ENCODE peak calls at places on chromosome 2, in nine cellular contexts. One of them, this sample, is unnamed.

GRCh38 chr2:135984199-135985017 is 1.0 kb downstream of the DARS1 start:
- DNase-seq in tibial artery: no peak
- DNase-seq in sigmoid colon: no peak
- DNase-seq in colonic mucosa: no peak
- DNase-seq in upper lobe of right lung: no peak
- DNase-seq in A549: no peak
- DNase-seq in choroid plexus epithelial cell: no peak
- DNase-seq in fibroblast of pulmonary artery: no peak
- DNase-seq in psoas muscle: no peak
- DNase-seq in this sample: no peak

GRCh38 chr2:43534569-43534968 is 61.3 kb downstream of the THADA start:
- DNase-seq in tibial artery: no peak
- DNase-seq in sigmoid colon: no peak
- DNase-seq in colonic mucosa: no peak
- DNase-seq in upper lobe of right lung: no peak
- DNase-seq in A549: no peak
- DNase-seq in choroid plexus epithelial cell: no peak
- DNase-seq in fibroblast of pulmonary artery: no peak
- DNase-seq in psoas muscle: no peak
- DNase-seq in this sample: no peak

GRCh38 chr2:18829331-18829902 is 240.0 kb upstream of the NT5C1B start:
- DNase-seq in tibial artery: no peak
- DNase-seq in sigmoid colon: no peak
- DNase-seq in colonic mucosa: no peak
- DNase-seq in upper lobe of right lung: no peak
- DNase-seq in A549: no peak
- DNase-seq in choroid plexus epithelial cell: peak
- DNase-seq in fibroblast of pulmonary artery: peak
- DNase-seq in psoas muscle: no peak
- DNase-seq in this sample: no peak

GRCh38 chr2:120134263-120134662 is 88.9 kb downstream of the TMEM185B start:
- DNase-seq in tibial artery: no peak
- DNase-seq in sigmoid colon: no peak
- DNase-seq in colonic mucosa: no peak
- DNase-seq in upper lobe of right lung: no peak
- DNase-seq in A549: peak
- DNase-seq in choroid plexus epithelial cell: peak
- DNase-seq in fibroblast of pulmonary artery: peak
- DNase-seq in psoas muscle: no peak
- DNase-seq in this sample: peak

GRCh38 chr2:64653174-64654062 is at the start of gene SERTAD2:
- DNase-seq in tibial artery: peak
- DNase-seq in sigmoid colon: peak
- DNase-seq in colonic mucosa: peak
- DNase-seq in upper lobe of right lung: peak
- DNase-seq in A549: peak
- DNase-seq in choroid plexus epithelial cell: peak
- DNase-seq in fibroblast of pulmonary artery: peak
- DNase-seq in psoas muscle: peak
- DNase-seq in this sample: peak

GRCh38 chr2:157822993-157823392 is 53.1 kb downstream of the ACVR1 start:
- DNase-seq in tibial artery: no peak
- DNase-seq in sigmoid colon: no peak
- DNase-seq in colonic mucosa: no peak
- DNase-seq in upper lobe of right lung: no peak
- DNase-seq in A549: no peak
- DNase-seq in choroid plexus epithelial cell: peak
- DNase-seq in fibroblast of pulmonary artery: peak
- DNase-seq in psoas muscle: no peak
- DNase-seq in this sample: no peak

GRCh38 chr2:110770696-110771425 is 38.5 kb downstream of the ACOXL start:
- DNase-seq in tibial artery: peak
- DNase-seq in sigmoid colon: no peak
- DNase-seq in colonic mucosa: no peak
- DNase-seq in upper lobe of right lung: no peak
- DNase-seq in A549: no peak
- DNase-seq in choroid plexus epithelial cell: peak
- DNase-seq in fibroblast of pulmonary artery: peak
- DNase-seq in psoas muscle: peak
- DNase-seq in this sample: no peak

GRCh38 chr2:26681656-26682055 is 10.9 kb upstream of the KCNK3 start:
- DNase-seq in tibial artery: no peak
- DNase-seq in sigmoid colon: peak
- DNase-seq in colonic mucosa: no peak
- DNase-seq in upper lobe of right lung: peak
- DNase-seq in A549: no peak
- DNase-seq in choroid plexus epithelial cell: no peak
- DNase-seq in fibroblast of pulmonary artery: no peak
- DNase-seq in psoas muscle: no peak
- DNase-seq in this sample: no peak

GRCh38 chr2:238499731-238500570 is 73.2 kb downstream of the ASB1 start:
- DNase-seq in tibial artery: no peak
- DNase-seq in sigmoid colon: no peak
- DNase-seq in colonic mucosa: no peak
- DNase-seq in upper lobe of right lung: peak
- DNase-seq in A549: no peak
- DNase-seq in choroid plexus epithelial cell: no peak
- DNase-seq in fibroblast of pulmonary artery: no peak
- DNase-seq in psoas muscle: no peak
- DNase-seq in this sample: peak

GRCh38 chr2:214052235-214052634 is 358.6 kb upstream of the VWC2L start:
- DNase-seq in tibial artery: no peak
- DNase-seq in sigmoid colon: no peak
- DNase-seq in colonic mucosa: no peak
- DNase-seq in upper lobe of right lung: no peak
- DNase-seq in A549: no peak
- DNase-seq in choroid plexus epithelial cell: no peak
- DNase-seq in fibroblast of pulmonary artery: no peak
- DNase-seq in psoas muscle: no peak
- DNase-seq in this sample: no peak

GRCh38 chr2:98917031-98917459 is 19.0 kb downstream of the CRACDL start:
- DNase-seq in tibial artery: no peak
- DNase-seq in sigmoid colon: no peak
- DNase-seq in colonic mucosa: no peak
- DNase-seq in upper lobe of right lung: no peak
- DNase-seq in A549: peak
- DNase-seq in choroid plexus epithelial cell: peak
- DNase-seq in fibroblast of pulmonary artery: peak
- DNase-seq in psoas muscle: no peak
- DNase-seq in this sample: peak

GRCh38 chr2:98334439-98335078 is 11.7 kb upstream of the CNGA3 start:
- DNase-seq in tibial artery: no peak
- DNase-seq in sigmoid colon: no peak
- DNase-seq in colonic mucosa: no peak
- DNase-seq in upper lobe of right lung: no peak
- DNase-seq in A549: peak
- DNase-seq in choroid plexus epithelial cell: peak
- DNase-seq in fibroblast of pulmonary artery: peak
- DNase-seq in psoas muscle: no peak
- DNase-seq in this sample: peak

GRCh38 chr2:61018319-61018750 is 280 bp upstream of the PUS10 start:
- DNase-seq in tibial artery: no peak
- DNase-seq in sigmoid colon: no peak
- DNase-seq in colonic mucosa: no peak
- DNase-seq in upper lobe of right lung: no peak
- DNase-seq in A549: peak
- DNase-seq in choroid plexus epithelial cell: peak
- DNase-seq in fibroblast of pulmonary artery: peak
- DNase-seq in psoas muscle: no peak
- DNase-seq in this sample: peak

GRCh38 chr2:215355801-215356200 is 43.9 kb downstream of the ATIC start:
- DNase-seq in tibial artery: no peak
- DNase-seq in sigmoid colon: no peak
- DNase-seq in colonic mucosa: no peak
- DNase-seq in upper lobe of right lung: no peak
- DNase-seq in A549: no peak
- DNase-seq in choroid plexus epithelial cell: peak
- DNase-seq in fibroblast of pulmonary artery: peak
- DNase-seq in psoas muscle: no peak
- DNase-seq in this sample: no peak

GRCh38 chr2:183269956-183270355 is 145.7 kb downstream of the NUP35 start:
- DNase-seq in tibial artery: no peak
- DNase-seq in sigmoid colon: no peak
- DNase-seq in colonic mucosa: no peak
- DNase-seq in upper lobe of right lung: no peak
- DNase-seq in A549: no peak
- DNase-seq in choroid plexus epithelial cell: peak
- DNase-seq in fibroblast of pulmonary artery: peak
- DNase-seq in psoas muscle: no peak
- DNase-seq in this sample: peak

GRCh38 chr2:109582928-109583895 is 30.6 kb downstream of the SEPTIN10 start:
- DNase-seq in tibial artery: no peak
- DNase-seq in sigmoid colon: no peak
- DNase-seq in colonic mucosa: no peak
- DNase-seq in upper lobe of right lung: no peak
- DNase-seq in A549: no peak
- DNase-seq in choroid plexus epithelial cell: peak
- DNase-seq in fibroblast of pulmonary artery: peak
- DNase-seq in psoas muscle: no peak
- DNase-seq in this sample: peak

DNA sequence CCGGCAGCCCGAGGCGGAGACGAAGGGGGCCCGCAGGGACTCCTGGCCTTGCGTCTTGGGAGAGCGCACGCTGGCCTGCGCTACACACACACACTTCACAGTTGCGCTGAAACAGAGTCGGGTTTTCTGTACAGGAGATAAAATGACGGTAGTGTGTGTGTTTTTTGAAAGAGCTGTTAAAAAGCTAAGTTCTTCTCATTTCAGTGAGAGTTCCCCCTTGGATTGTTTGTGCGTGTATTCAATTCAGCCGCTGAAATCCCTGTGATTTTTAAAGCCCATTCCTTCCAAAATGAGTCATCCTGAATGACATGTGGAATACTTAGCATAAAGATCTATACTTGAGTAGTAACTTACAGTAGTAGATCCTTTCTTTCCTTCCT is 18.3 kb upstream of the SOX11 start:
- DNase-seq in tibial artery: no peak
- DNase-seq in sigmoid colon: no peak
- DNase-seq in colonic mucosa: no peak
- DNase-seq in upper lobe of right lung: no peak
- DNase-seq in A549: no peak
- DNase-seq in choroid plexus epithelial cell: peak
- DNase-seq in fibroblast of pulmonary artery: no peak
- DNase-seq in psoas muscle: no peak
- DNase-seq in this sample: no peak
- H3K4me3 ChIP-seq in tibial artery: no peak
- H3K4me3 ChIP-seq in sigmoid colon: no peak
- H3K4me3 ChIP-seq in colonic mucosa: no peak
- H3K4me3 ChIP-seq in upper lobe of right lung: no peak
- H3K4me3 ChIP-seq in A549: no peak
- H3K4me3 ChIP-seq in choroid plexus epithelial cell: no peak
- H3K4me3 ChIP-seq in fibroblast of pulmonary artery: no peak
- H3K4me3 ChIP-seq in psoas muscle: peak
- H3K4me3 ChIP-seq in this sample: peak

GRCh38 chr2:188787002-188787660 is 187.0 kb upstream of the COL3A1 start:
- DNase-seq in tibial artery: no peak
- DNase-seq in sigmoid colon: no peak
- DNase-seq in colonic mucosa: no peak
- DNase-seq in upper lobe of right lung: no peak
- DNase-seq in A549: no peak
- DNase-seq in choroid plexus epithelial cell: peak
- DNase-seq in fibroblast of pulmonary artery: peak
- DNase-seq in psoas muscle: no peak
- DNase-seq in this sample: no peak

GRCh38 chr2:188785515-188785914 is 188.7 kb upstream of the COL3A1 start:
- DNase-seq in tibial artery: no peak
- DNase-seq in sigmoid colon: no peak
- DNase-seq in colonic mucosa: no peak
- DNase-seq in upper lobe of right lung: no peak
- DNase-seq in A549: no peak
- DNase-seq in choroid plexus epithelial cell: no peak
- DNase-seq in fibroblast of pulmonary artery: peak
- DNase-seq in psoas muscle: no peak
- DNase-seq in this sample: no peak

GRCh38 chr2:188788621-188789020 is 185.6 kb upstream of the COL3A1 start:
- DNase-seq in tibial artery: peak
- DNase-seq in sigmoid colon: peak
- DNase-seq in colonic mucosa: peak
- DNase-seq in upper lobe of right lung: no peak
- DNase-seq in A549: no peak
- DNase-seq in choroid plexus epithelial cell: peak
- DNase-seq in fibroblast of pulmonary artery: peak
- DNase-seq in psoas muscle: peak
- DNase-seq in this sample: peak

GRCh38 chr2:188786368-188786781 is 187.8 kb upstream of the COL3A1 start:
- DNase-seq in tibial artery: no peak
- DNase-seq in sigmoid colon: peak
- DNase-seq in colonic mucosa: no peak
- DNase-seq in upper lobe of right lung: no peak
- DNase-seq in A549: no peak
- DNase-seq in choroid plexus epithelial cell: peak
- DNase-seq in fibroblast of pulmonary artery: peak
- DNase-seq in psoas muscle: no peak
- DNase-seq in this sample: no peak

GRCh38 chr2:188787661-188788044 is 186.5 kb upstream of the COL3A1 start:
- DNase-seq in tibial artery: no peak
- DNase-seq in sigmoid colon: no peak
- DNase-seq in colonic mucosa: no peak
- DNase-seq in upper lobe of right lung: no peak
- DNase-seq in A549: no peak
- DNase-seq in choroid plexus epithelial cell: peak
- DNase-seq in fibroblast of pulmonary artery: peak
- DNase-seq in psoas muscle: no peak
- DNase-seq in this sample: no peak
- H3K4me3 ChIP-seq in tibial artery: peak
- H3K4me3 ChIP-seq in sigmoid colon: peak
- H3K4me3 ChIP-seq in colonic mucosa: no peak
- H3K4me3 ChIP-seq in upper lobe of right lung: no peak
- H3K4me3 ChIP-seq in A549: no peak
- H3K4me3 ChIP-seq in choroid plexus epithelial cell: no peak
- H3K4me3 ChIP-seq in fibroblast of pulmonary artery: peak
- H3K4me3 ChIP-seq in psoas muscle: peak
- H3K4me3 ChIP-seq in this sample: no peak

DNA sequence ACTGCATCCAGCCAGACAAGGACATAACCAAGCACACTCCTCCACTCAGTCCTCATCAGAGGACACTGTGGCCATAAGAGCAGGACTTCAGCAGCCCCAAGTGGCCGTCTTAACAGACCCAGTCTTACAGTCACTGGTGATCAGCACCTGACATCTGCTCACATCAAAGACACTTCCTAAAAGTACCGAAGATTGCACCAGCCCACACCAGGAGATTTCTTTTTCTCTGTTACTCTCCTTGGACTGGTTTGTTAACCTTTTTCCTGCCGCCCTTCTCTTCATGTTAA is 44.1 kb downstream of the MRPS5 start:
- DNase-seq in tibial artery: no peak
- DNase-seq in sigmoid colon: no peak
- DNase-seq in colonic mucosa: no peak
- DNase-seq in upper lobe of right lung: no peak
- DNase-seq in A549: no peak
- DNase-seq in choroid plexus epithelial cell: no peak
- DNase-seq in fibroblast of pulmonary artery: no peak
- DNase-seq in psoas muscle: no peak
- DNase-seq in this sample: no peak
- H3K4me3 ChIP-seq in tibial artery: no peak
- H3K4me3 ChIP-seq in sigmoid colon: no peak
- H3K4me3 ChIP-seq in colonic mucosa: no peak
- H3K4me3 ChIP-seq in upper lobe of right lung: no peak
- H3K4me3 ChIP-seq in A549: peak
- H3K4me3 ChIP-seq in choroid plexus epithelial cell: no peak
- H3K4me3 ChIP-seq in fibroblast of pulmonary artery: no peak
- H3K4me3 ChIP-seq in psoas muscle: no peak
- H3K4me3 ChIP-seq in this sample: no peak

GRCh38 chr2:44952806-44953685 is 11.5 kb downstream of the SIX3 start:
- DNase-seq in tibial artery: no peak
- DNase-seq in sigmoid colon: no peak
- DNase-seq in colonic mucosa: no peak
- DNase-seq in upper lobe of right lung: no peak
- DNase-seq in A549: no peak
- DNase-seq in choroid plexus epithelial cell: no peak
- DNase-seq in fibroblast of pulmonary artery: no peak
- DNase-seq in psoas muscle: no peak
- DNase-seq in this sample: no peak
- H3K4me3 ChIP-seq in tibial artery: peak
- H3K4me3 ChIP-seq in sigmoid colon: peak
- H3K4me3 ChIP-seq in colonic mucosa: peak
- H3K4me3 ChIP-seq in upper lobe of right lung: peak
- H3K4me3 ChIP-seq in A549: no peak
- H3K4me3 ChIP-seq in choroid plexus epithelial cell: peak
- H3K4me3 ChIP-seq in fibroblast of pulmonary artery: peak
- H3K4me3 ChIP-seq in psoas muscle: peak
- H3K4me3 ChIP-seq in this sample: peak

This sample was measured in astrocyte of the cerebellum.